ENCODE peak calls at places on chromosomes 5 and 9, in seven cellular contexts. Z, O, W, P, A, E and J are unnamed samples.

GRCh38 chr5:41559184-41559583 is 48.8 kb upstream of the PLCXD3 start:
- DNase-seq in Z (no peak), O (no peak), W (no peak), P (no peak), A (no peak), E (no peak), J (no peak)

GRCh38 chr5:131381011-131381410 is 117.2 kb downstream of the CDC42SE2 start:
- DNase-seq in Z (no peak), O (no peak), W (no peak), P (no peak), A (no peak), E (no peak), J (no peak)

GRCh38 chr5:119743927-119744326 is 114.6 kb downstream of the FAM170A start:
- DNase-seq in Z (peak), O (no peak), W (no peak), P (no peak), A (no peak), E (no peak), J (no peak)

GRCh38 chr5:98543490-98543889 is 230.0 kb upstream of the RGMB start:
- DNase-seq in Z (no peak), O (no peak), W (no peak), P (no peak), A (no peak), E (no peak), J (no peak)

GRCh38 chr9:120528834-120529233 is 51.1 kb downstream of the CDK5RAP2 start:
- DNase-seq in Z (no peak), O (no peak), W (no peak), P (no peak), A (no peak), E (no peak), J (no peak)

GRCh38 chr5:116763987-116764866 is 189.6 kb upstream of the SEMA6A start:
- DNase-seq in Z (no peak), O (no peak), W (no peak), P (no peak), A (no peak), E (no peak), J (no peak)

GRCh38 chr5:53191766-53192165 is 82.2 kb upstream of the MOCS2 start:
- DNase-seq in Z (no peak), O (no peak), W (no peak), P (no peak), A (no peak), E (no peak), J (no peak)

GRCh38 chr9:136808075-136808780 is 480 bp downstream of the RABL6 start:
- DNase-seq in Z (peak), O (peak), W (no peak), P (peak), A (peak), E (no peak), J (peak)

GRCh38 chr5:157535042-157535865 is 40.3 kb downstream of the ADAM19 start:
- DNase-seq in Z (no peak), O (no peak), W (peak), P (no peak), A (no peak), E (no peak), J (no peak)

GRCh38 chr5:5432020-5432707 is 9.7 kb downstream of the ICE1 start:
- DNase-seq in Z (peak), O (no peak), W (no peak), P (no peak), A (no peak), E (no peak), J (no peak)

GRCh38 chr9:37398464-37399025 is 24.0 kb upstream of the GRHPR start:
- DNase-seq in Z (no peak), O (no peak), W (no peak), P (no peak), A (no peak), E (no peak), J (no peak)

DNA sequence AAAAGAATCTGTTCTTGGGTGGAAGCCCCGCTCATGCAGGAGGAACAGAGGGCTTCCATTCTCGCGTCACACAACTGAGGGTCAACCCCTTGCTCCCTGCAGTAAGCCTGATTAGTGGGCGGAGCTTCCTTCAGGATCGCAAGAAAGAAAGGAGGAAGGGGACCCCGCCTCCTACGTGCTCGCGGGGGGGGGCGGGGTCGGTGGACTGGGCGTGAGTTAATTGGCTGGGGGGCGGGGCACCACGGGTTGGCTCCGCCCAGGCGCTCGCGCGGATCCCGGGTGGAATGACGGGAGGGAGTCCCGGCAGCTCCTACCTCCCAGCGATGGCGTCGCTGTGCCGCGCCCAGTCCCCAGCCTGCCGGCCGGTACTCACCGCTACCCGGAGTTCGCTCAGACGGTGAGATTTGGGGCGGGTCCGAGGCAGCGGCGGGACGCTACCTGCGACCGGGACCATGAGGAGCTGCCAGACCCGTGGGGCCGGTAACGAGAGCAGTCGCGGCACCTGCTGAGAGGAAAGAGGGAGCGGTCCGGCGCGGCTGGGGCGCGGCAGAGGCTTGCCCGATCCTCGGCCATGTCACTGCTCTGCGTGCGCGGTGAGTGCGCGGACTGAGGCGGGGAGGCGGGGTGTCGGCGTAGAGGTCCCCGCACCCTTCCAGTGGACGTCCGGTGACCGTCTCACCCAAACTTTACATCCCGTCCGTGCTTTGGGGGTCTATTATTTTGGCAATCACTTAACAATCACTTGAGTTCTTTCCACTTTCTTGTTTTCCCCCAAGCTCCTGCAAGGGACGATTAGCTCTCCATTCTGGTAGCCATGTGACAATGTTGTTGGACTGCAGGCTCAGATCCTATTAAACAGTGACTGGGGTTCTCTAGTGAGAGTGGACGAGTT is at the start of gene UNC13B:
- DNase-seq in Z (peak), O (peak), W (peak), P (peak), A (peak), E (peak), J (peak)
- H3K27ac ChIP-seq in Z (peak), O (no peak), W (peak), P (peak), A (peak), E (peak), J (peak)

GRCh38 chr9:34380511-34381315 is 4.0 kb upstream of the MYORG start:
- DNase-seq in Z (peak), O (peak), W (peak), P (peak), A (peak), E (peak), J (peak)

GRCh38 chr9:34378376-34379060 is 1.8 kb upstream of the MYORG start:
- DNase-seq in Z (no peak), O (no peak), W (no peak), P (no peak), A (no peak), E (no peak), J (no peak)

GRCh38 chr9:34381323-34381722 is 4.6 kb upstream of the MYORG start:
- DNase-seq in Z (no peak), O (no peak), W (no peak), P (no peak), A (no peak), E (no peak), J (no peak)

GRCh38 chr9:34379334-34380033 is 2.8 kb upstream of the MYORG start:
- DNase-seq in Z (peak), O (peak), W (peak), P (peak), A (peak), E (peak), J (peak)

DNA sequence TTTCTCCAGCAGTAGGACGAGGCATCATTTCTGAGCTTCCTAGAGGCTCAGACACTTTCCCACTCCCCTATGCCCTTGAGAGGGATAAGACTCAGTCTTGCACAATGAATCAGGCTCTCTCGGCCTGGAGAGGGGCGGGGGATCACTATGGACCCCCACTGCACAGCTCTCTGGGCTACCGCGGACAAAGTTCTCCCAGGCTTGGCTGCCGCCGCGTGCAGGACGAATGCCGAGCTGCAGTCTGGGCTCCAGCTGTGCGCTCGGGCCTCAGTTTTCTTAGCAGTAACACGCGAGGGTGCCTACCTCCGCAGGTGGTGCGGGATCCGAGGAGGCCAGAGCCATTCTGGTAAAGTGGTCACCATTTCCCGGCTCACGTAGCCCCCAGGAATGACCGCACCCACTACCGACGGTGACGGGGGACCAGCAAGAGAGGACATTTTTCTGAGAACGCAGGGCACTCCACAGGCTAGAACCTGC is 3.4 kb upstream of the MYORG start:
- DNase-seq in Z (no peak), O (no peak), W (no peak), P (no peak), A (no peak), E (no peak), J (no peak)
- H3K27ac ChIP-seq in Z (peak), O (no peak), W (peak), P (peak), A (no peak), E (no peak), J (peak)

DNA sequence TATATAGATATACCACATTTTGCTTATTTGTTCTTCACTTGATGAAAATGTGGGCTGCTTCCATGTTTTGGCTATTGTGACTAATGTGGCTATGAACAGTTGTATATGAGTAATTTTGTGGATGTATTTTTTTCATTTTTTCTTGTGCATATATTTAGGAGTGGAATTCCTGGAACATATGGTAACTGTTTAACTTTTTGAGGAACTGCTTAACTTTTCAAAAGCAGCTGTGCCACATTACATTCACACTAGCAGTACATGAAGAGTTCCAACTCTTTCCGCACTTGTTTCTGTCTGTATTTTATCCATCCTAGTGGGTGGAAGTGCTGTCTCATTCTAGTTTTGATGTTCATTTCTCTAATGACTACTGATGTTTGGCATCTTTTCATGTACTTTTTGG is 67.8 kb downstream of the JAK2 start:
- DNase-seq in Z (no peak), O (no peak), W (no peak), P (no peak), A (no peak), E (no peak), J (no peak)
- H3K27ac ChIP-seq in Z (no peak), O (no peak), W (no peak), P (no peak), A (no peak), E (no peak), J (no peak)

DNA sequence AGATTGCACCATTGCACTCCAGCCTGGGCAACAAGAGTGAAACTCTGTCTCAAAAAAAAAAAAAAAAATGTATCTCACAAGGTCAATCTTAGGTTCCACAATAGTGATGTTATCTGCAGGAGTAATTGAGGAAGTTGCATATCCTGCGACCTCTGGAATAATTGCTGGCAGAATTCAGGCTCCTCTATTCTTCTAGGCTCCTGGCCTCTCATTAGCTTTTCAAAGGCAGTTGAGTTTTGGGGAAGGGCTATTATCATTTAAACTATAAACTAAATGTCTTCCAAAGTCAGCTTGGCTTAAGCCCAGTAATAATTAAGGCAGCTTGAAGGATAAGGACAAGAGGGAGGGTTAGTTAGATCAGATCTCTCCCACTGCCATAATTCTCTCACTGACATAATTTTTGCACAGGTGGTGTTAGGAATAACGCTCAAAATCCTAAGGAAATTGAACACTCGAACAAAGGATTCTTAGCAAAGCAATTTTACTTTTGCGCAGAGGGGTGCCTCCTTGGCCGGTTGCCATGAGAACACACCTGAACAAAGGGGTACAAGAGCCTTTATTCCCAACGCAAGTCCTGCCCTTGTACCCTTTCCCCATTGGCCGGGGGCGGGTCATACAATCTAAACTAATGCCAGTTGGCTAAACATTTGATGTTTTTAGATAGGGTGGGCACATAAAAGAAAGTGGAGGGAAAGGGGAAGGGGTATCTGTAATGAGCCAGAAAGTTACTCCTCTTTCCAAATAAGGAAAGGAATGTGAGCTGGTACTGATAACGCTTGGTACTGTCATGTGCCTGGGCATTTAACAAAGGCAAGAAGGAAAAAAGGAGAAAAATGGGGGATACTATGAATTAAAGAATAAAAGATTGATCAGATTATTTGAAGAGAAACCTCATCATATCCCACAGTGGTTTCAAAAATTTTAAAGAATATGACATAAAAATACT is 106.4 kb upstream of the CCNG1 start:
- DNase-seq in Z (no peak), O (no peak), W (no peak), P (no peak), A (no peak), E (no peak), J (no peak)
- H3K27ac ChIP-seq in Z (no peak), O (no peak), W (no peak), P (no peak), A (no peak), E (no peak), J (no peak)

GRCh38 chr5:160118349-160119141 is 705 bp downstream of the PWWP2A start:
- DNase-seq in Z (peak), O (peak), W (peak), P (peak), A (peak), E (peak), J (peak)

GRCh38 chr5:160116991-160117390 is 2.3 kb downstream of the PWWP2A start:
- DNase-seq in Z (no peak), O (no peak), W (no peak), P (no peak), A (no peak), E (no peak), J (no peak)

GRCh38 chr5:160119142-160119904 is at the start of gene PWWP2A:
- DNase-seq in Z (peak), O (peak), W (peak), P (peak), A (peak), E (peak), J (peak)

GRCh38 chr5:160119905-160120266 is 636 bp upstream of the PWWP2A start:
- DNase-seq in Z (no peak), O (no peak), W (no peak), P (no peak), A (no peak), E (no peak), J (no peak)
- H3K27ac ChIP-seq in Z (no peak), O (no peak), W (no peak), P (no peak), A (no peak), E (peak), J (peak)

GRCh38 chr9:129631673-129632129 is 5.7 kb downstream of the NTMT1 start:
- DNase-seq in Z (no peak), O (no peak), W (no peak), P (no peak), A (peak), E (no peak), J (no peak)
- H3K27ac ChIP-seq in Z (peak), O (no peak), W (no peak), P (no peak), A (no peak), E (peak), J (no peak)

GRCh38 chr5:93607367-93608258 is 24.6 kb downstream of the NR2F1 start:
- DNase-seq in Z (peak), O (peak), W (no peak), P (no peak), A (no peak), E (no peak), J (no peak)
- H3K27ac ChIP-seq in Z (no peak), O (peak), W (no peak), P (no peak), A (no peak), E (no peak), J (no peak)

GRCh38 chr5:68285075-68285827 is 69.7 kb downstream of the PIK3R1 start:
- DNase-seq in Z (no peak), O (no peak), W (no peak), P (no peak), A (no peak), E (no peak), J (no peak)
- H3K27ac ChIP-seq in Z (no peak), O (no peak), W (peak), P (peak), A (no peak), E (no peak), J (peak)

DNA sequence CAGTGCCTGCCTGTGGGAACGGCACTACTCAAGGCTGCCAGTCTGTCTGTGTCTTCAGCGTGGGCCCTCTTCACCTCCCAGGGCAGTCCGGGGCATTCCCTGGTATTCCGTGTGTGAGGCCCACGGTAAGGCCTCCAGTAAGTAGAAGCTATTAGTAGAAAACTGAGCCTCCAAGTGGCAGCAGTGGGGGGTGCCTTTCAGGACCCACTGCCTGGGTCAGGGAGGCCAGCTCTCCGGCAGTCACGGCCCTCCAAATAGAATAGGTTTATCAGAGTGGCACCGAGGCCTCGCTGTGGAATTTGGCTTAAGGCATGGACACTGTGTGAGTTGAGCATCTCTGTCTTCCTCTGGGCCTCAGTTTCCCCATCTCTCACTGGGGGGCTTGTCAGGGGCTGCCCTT is 23.1 kb downstream of the ADAMTSL2 start:
- DNase-seq in Z (no peak), O (no peak), W (no peak), P (no peak), A (no peak), E (no peak), J (no peak)
- H3K27ac ChIP-seq in Z (no peak), O (no peak), W (no peak), P (no peak), A (no peak), E (peak), J (no peak)

DNA sequence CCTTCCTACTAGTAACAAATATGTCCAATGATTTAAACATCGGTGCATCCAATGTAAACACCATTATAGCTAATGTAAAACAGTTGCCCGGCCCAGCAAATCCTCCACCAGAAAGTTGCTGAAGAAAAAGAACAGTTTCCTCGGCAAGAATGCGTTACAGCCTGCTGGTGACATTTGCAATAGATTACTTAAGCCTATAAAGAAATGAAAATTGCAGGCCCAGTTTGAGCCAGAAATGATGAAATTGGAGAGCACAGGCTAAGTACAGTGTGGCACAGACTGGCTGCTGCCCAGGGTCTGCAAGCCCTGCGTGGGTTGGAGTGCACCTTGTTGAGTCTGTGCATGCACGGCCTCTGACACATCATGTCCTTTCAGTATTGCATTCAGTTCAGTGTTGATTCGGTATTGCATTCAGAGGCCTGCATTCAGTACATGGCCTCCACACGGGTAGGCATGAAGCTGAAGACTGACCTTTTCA is 406.0 kb upstream of the KLF4 start:
- DNase-seq in Z (no peak), O (no peak), W (no peak), P (no peak), A (no peak), E (no peak), J (no peak)
- H3K27ac ChIP-seq in Z (no peak), O (no peak), W (no peak), P (no peak), A (no peak), E (no peak), J (no peak)